ENCODE peak calls at places on chromosomes 2 and 18, in seven cellular contexts. One of them, this sample, is unnamed.

GRCh38 chr2:74079522-74080341 is 68.0 kb downstream of the BOLA3 start:
- DNase-seq in IMR-90: peak
- DNase-seq in H1: no peak
- DNase-seq in mesendoderm: no peak
- DNase-seq in mesenchymal stem cell: peak
- DNase-seq in neuronal stem cell: no peak
- DNase-seq in trophoblast cell: no peak
- DNase-seq in this sample: no peak

GRCh38 chr2:7517122-7517487 is 599.9 kb downstream of the RNF144A start:
- DNase-seq in IMR-90: no peak
- DNase-seq in H1: no peak
- DNase-seq in mesendoderm: no peak
- DNase-seq in mesenchymal stem cell: peak
- DNase-seq in neuronal stem cell: no peak
- DNase-seq in trophoblast cell: no peak
- DNase-seq in this sample: no peak

GRCh38 chr2:64328415-64328722 is 125.6 kb upstream of the LGALSL start:
- DNase-seq in IMR-90: no peak
- DNase-seq in H1: no peak
- DNase-seq in mesendoderm: no peak
- DNase-seq in mesenchymal stem cell: no peak
- DNase-seq in neuronal stem cell: no peak
- DNase-seq in trophoblast cell: no peak
- DNase-seq in this sample: no peak

GRCh38 chr18:6362559-6363129 is 52.1 kb downstream of the L3MBTL4 start:
- DNase-seq in IMR-90: no peak
- DNase-seq in H1: no peak
- DNase-seq in mesendoderm: no peak
- DNase-seq in mesenchymal stem cell: no peak
- DNase-seq in neuronal stem cell: no peak
- DNase-seq in trophoblast cell: no peak
- DNase-seq in this sample: no peak

GRCh38 chr2:215870986-215871385 is 142.4 kb downstream of the MREG start:
- DNase-seq in IMR-90: no peak
- DNase-seq in H1: peak
- DNase-seq in mesendoderm: peak
- DNase-seq in mesenchymal stem cell: no peak
- DNase-seq in neuronal stem cell: no peak
- DNase-seq in trophoblast cell: no peak
- DNase-seq in this sample: peak

GRCh38 chr2:240021488-240022104 is 3.5 kb downstream of the NDUFA10 start:
- DNase-seq in IMR-90: peak
- DNase-seq in H1: peak
- DNase-seq in mesendoderm: peak
- DNase-seq in mesenchymal stem cell: peak
- DNase-seq in neuronal stem cell: peak
- DNase-seq in trophoblast cell: peak
- DNase-seq in this sample: peak

GRCh38 chr2:43039376-43040080 is 186.9 kb downstream of the ZFP36L2 start:
- DNase-seq in IMR-90: no peak
- DNase-seq in H1: no peak
- DNase-seq in mesendoderm: no peak
- DNase-seq in mesenchymal stem cell: no peak
- DNase-seq in neuronal stem cell: no peak
- DNase-seq in trophoblast cell: peak
- DNase-seq in this sample: no peak

GRCh38 chr2:5021148-5021547 is 671.0 kb upstream of the SOX11 start:
- DNase-seq in IMR-90: no peak
- DNase-seq in H1: no peak
- DNase-seq in mesendoderm: no peak
- DNase-seq in mesenchymal stem cell: no peak
- DNase-seq in neuronal stem cell: no peak
- DNase-seq in trophoblast cell: no peak
- DNase-seq in this sample: no peak

GRCh38 chr18:31723998-31724711 is 36.5 kb downstream of the SLC25A52 start:
- DNase-seq in IMR-90: no peak
- DNase-seq in H1: no peak
- DNase-seq in mesendoderm: no peak
- DNase-seq in mesenchymal stem cell: no peak
- DNase-seq in neuronal stem cell: no peak
- DNase-seq in trophoblast cell: no peak
- DNase-seq in this sample: no peak

GRCh38 chr18:35463050-35463449 is 34.7 kb downstream of the INO80C start:
- DNase-seq in IMR-90: no peak
- DNase-seq in H1: no peak
- DNase-seq in mesendoderm: no peak
- DNase-seq in mesenchymal stem cell: no peak
- DNase-seq in neuronal stem cell: no peak
- DNase-seq in trophoblast cell: no peak
- DNase-seq in this sample: no peak

GRCh38 chr2:57947398-57947797 is 99.2 kb upstream of the VRK2 start:
- DNase-seq in IMR-90: no peak
- DNase-seq in H1: no peak
- DNase-seq in mesendoderm: no peak
- DNase-seq in mesenchymal stem cell: peak
- DNase-seq in neuronal stem cell: no peak
- DNase-seq in trophoblast cell: no peak
- DNase-seq in this sample: no peak

GRCh38 chr2:99850076-99850710 is 292.2 kb downstream of the AFF3 start:
- DNase-seq in IMR-90: peak
- DNase-seq in H1: no peak
- DNase-seq in mesendoderm: no peak
- DNase-seq in mesenchymal stem cell: peak
- DNase-seq in neuronal stem cell: no peak
- DNase-seq in trophoblast cell: no peak
- DNase-seq in this sample: no peak

GRCh38 chr2:25314514-25315315 is 27.0 kb downstream of the DNMT3A start:
- DNase-seq in IMR-90: peak
- DNase-seq in H1: peak
- DNase-seq in mesendoderm: peak
- DNase-seq in mesenchymal stem cell: peak
- DNase-seq in neuronal stem cell: peak
- DNase-seq in trophoblast cell: no peak
- DNase-seq in this sample: peak

GRCh38 chr2:99028558-99028957 is 92.5 kb upstream of the CRACDL start:
- DNase-seq in IMR-90: no peak
- DNase-seq in H1: no peak
- DNase-seq in mesendoderm: no peak
- DNase-seq in mesenchymal stem cell: no peak
- DNase-seq in neuronal stem cell: no peak
- DNase-seq in trophoblast cell: no peak
- DNase-seq in this sample: no peak

GRCh38 chr2:218884519-218884918 is 3.9 kb downstream of the WNT10A start:
- DNase-seq in IMR-90: no peak
- DNase-seq in H1: no peak
- DNase-seq in mesendoderm: no peak
- DNase-seq in mesenchymal stem cell: no peak
- DNase-seq in neuronal stem cell: no peak
- DNase-seq in trophoblast cell: no peak
- DNase-seq in this sample: no peak

GRCh38 chr2:218881744-218882462 is 1.3 kb downstream of the WNT10A start:
- DNase-seq in IMR-90: no peak
- DNase-seq in H1: no peak
- DNase-seq in mesendoderm: no peak
- DNase-seq in mesenchymal stem cell: no peak
- DNase-seq in neuronal stem cell: no peak
- DNase-seq in trophoblast cell: no peak
- DNase-seq in this sample: no peak

GRCh38 chr2:218883491-218884490 is 3.1 kb downstream of the WNT10A start:
- DNase-seq in IMR-90: no peak
- DNase-seq in H1: peak
- DNase-seq in mesendoderm: no peak
- DNase-seq in mesenchymal stem cell: no peak
- DNase-seq in neuronal stem cell: no peak
- DNase-seq in trophoblast cell: no peak
- DNase-seq in this sample: no peak

GRCh38 chr2:218882463-218882821 is 1.8 kb downstream of the WNT10A start:
- DNase-seq in IMR-90: no peak
- DNase-seq in H1: no peak
- DNase-seq in mesendoderm: no peak
- DNase-seq in mesenchymal stem cell: no peak
- DNase-seq in neuronal stem cell: no peak
- DNase-seq in trophoblast cell: no peak
- DNase-seq in this sample: no peak

DNA sequence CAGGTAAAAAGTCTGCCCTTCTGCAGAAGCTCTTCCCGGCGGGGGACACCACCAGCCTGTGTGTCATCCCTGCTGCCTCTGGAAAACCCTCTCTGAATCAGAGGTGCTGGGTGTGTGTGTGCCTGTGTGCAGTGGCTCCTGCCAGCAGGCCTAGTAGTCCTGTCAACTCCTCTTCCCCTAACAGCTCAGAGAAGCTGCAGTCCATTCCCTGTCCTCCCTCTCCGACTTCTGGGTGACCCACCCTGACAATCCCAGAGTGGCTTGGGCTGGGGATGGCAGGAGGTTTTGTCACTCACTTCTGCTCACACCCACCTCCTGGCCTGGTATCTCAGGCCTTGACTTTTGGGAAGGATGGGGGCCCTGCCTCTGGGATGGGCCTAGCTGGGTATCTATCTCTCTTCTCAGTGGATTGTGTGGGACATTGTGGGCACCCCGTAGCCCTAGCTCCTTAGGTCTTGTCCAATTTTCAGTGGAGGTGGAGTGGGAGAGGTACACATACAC is 2.3 kb downstream of the WNT10A start:
- DNase-seq in IMR-90: no peak
- DNase-seq in H1: no peak
- DNase-seq in mesendoderm: no peak
- DNase-seq in mesenchymal stem cell: no peak
- DNase-seq in neuronal stem cell: no peak
- DNase-seq in trophoblast cell: no peak
- DNase-seq in this sample: no peak
- H2BK120ac ChIP-seq in IMR-90: no peak
- H2BK120ac ChIP-seq in H1: no peak
- H2BK120ac ChIP-seq in mesendoderm: no peak
- H2BK120ac ChIP-seq in mesenchymal stem cell: no peak
- H2BK120ac ChIP-seq in neuronal stem cell: no peak
- H2BK120ac ChIP-seq in trophoblast cell: no peak
- H2BK120ac ChIP-seq in this sample: no peak

GRCh38 chr18:8005870-8006269 is 438.8 kb downstream of the PTPRM start:
- DNase-seq in IMR-90: no peak
- DNase-seq in H1: no peak
- DNase-seq in mesendoderm: no peak
- DNase-seq in mesenchymal stem cell: no peak
- DNase-seq in neuronal stem cell: no peak
- DNase-seq in trophoblast cell: no peak
- DNase-seq in this sample: no peak

GRCh38 chr18:8006979-8007378 is 439.9 kb downstream of the PTPRM start:
- DNase-seq in IMR-90: no peak
- DNase-seq in H1: no peak
- DNase-seq in mesendoderm: peak
- DNase-seq in mesenchymal stem cell: no peak
- DNase-seq in neuronal stem cell: no peak
- DNase-seq in trophoblast cell: no peak
- DNase-seq in this sample: no peak

GRCh38 chr18:8001711-8002110 is 434.6 kb downstream of the PTPRM start:
- DNase-seq in IMR-90: no peak
- DNase-seq in H1: no peak
- DNase-seq in mesendoderm: no peak
- DNase-seq in mesenchymal stem cell: no peak
- DNase-seq in neuronal stem cell: no peak
- DNase-seq in trophoblast cell: no peak
- DNase-seq in this sample: no peak

DNA sequence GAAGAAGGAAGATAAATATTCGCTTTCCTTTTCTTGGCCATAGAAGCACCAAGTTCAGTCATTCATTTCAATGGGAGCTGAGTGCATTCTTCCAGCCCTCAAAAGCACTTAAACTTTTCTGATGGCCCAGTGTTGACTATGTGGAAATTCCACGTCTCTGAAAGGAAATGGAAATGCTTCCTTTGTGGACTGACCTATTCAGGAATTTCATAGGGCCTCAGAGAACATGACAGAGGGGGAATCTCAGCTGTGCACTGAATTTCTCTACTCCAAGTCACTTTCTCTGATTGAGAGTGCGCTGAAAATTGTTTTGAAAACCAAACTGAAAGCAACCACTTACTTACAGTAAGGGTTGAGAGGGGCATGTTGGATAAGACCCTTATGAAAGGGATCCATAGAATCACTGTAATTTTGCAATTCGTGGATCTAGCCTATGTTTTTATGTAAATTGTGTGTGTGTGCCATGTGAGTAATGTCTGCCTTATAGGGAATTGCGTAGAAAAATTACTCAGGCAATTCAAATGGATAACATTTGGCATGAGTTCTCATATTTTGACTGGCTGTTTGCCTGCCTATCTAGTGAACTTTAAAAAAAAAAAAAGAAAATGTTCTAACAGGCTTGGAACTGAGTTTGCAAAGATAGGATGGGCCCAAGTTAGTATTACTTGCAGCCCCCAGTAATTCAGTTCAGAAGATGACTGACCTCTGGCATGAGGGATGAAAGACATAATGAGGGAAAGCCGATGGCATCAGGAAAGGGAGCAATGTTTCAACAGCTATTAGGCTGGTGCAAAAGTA is 437.0 kb downstream of the PTPRM start:
- DNase-seq in IMR-90: peak
- DNase-seq in H1: no peak
- DNase-seq in mesendoderm: no peak
- DNase-seq in mesenchymal stem cell: peak
- DNase-seq in neuronal stem cell: no peak
- DNase-seq in trophoblast cell: no peak
- DNase-seq in this sample: no peak
- H2BK120ac ChIP-seq in IMR-90: no peak
- H2BK120ac ChIP-seq in H1: no peak
- H2BK120ac ChIP-seq in mesendoderm: no peak
- H2BK120ac ChIP-seq in mesenchymal stem cell: no peak
- H2BK120ac ChIP-seq in neuronal stem cell: no peak
- H2BK120ac ChIP-seq in trophoblast cell: no peak
- H2BK120ac ChIP-seq in this sample: no peak

GRCh38 chr18:37965572-37965970 is 400.0 kb upstream of the CELF4 start:
- DNase-seq in IMR-90: no peak
- DNase-seq in H1: no peak
- DNase-seq in mesendoderm: no peak
- DNase-seq in mesenchymal stem cell: no peak
- DNase-seq in neuronal stem cell: no peak
- DNase-seq in trophoblast cell: no peak
- DNase-seq in this sample: no peak
- H2BK120ac ChIP-seq in IMR-90: no peak
- H2BK120ac ChIP-seq in H1: no peak
- H2BK120ac ChIP-seq in mesendoderm: no peak
- H2BK120ac ChIP-seq in mesenchymal stem cell: no peak
- H2BK120ac ChIP-seq in neuronal stem cell: no peak
- H2BK120ac ChIP-seq in trophoblast cell: no peak
- H2BK120ac ChIP-seq in this sample: no peak

DNA sequence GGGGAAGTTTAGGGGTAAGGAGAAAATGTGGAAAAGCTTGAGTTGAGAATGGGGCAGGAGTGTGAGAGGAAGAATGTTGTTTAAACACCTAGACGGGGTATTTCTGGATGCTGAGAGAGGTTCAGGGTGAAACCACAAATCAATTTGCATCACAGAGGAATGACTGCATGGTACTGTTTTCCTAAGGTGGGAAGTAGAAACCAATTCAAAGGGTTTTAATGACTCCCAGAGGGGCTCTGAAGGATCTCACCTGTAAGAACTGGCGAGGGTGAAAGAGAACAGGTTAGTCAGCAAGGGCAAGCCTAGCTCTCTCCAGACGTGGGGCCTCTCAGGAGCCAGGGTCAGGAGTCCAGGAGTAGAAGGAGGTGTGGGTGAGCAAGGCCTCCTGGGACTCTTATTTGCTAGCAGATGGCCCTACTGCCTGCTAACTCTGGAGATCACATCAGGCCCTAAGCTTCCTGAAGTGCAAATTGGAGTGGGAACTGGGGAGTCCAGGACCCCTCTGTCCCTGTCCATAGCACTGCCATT is 133.0 kb upstream of the CELF4 start:
- DNase-seq in IMR-90: no peak
- DNase-seq in H1: peak
- DNase-seq in mesendoderm: peak
- DNase-seq in mesenchymal stem cell: no peak
- DNase-seq in neuronal stem cell: no peak
- DNase-seq in trophoblast cell: no peak
- DNase-seq in this sample: peak
- H2BK120ac ChIP-seq in IMR-90: no peak
- H2BK120ac ChIP-seq in H1: no peak
- H2BK120ac ChIP-seq in mesendoderm: no peak
- H2BK120ac ChIP-seq in mesenchymal stem cell: no peak
- H2BK120ac ChIP-seq in neuronal stem cell: no peak
- H2BK120ac ChIP-seq in trophoblast cell: no peak
- H2BK120ac ChIP-seq in this sample: no peak

This sample was measured in H9.